ENCODE peak calls at places on chromosomes 16 and 17, in seven cellular contexts. S is left ventricle myocardium inferior; R is CD8-positive, alpha-beta T cell; D is stimulated activated CD8-positive, alpha-beta memory T cell treated with anti-CD3 and anti-CD28 coated beads, Interleukin-7, amount 100 ng/mL, for 1 hour; K is EH; U is bronchial epithelial cell; T is activated T-cell treated with anti-CD3 and anti-CD28 coated beads for 24 hours. A is an unnamed sample.

GRCh38 chr16:4372578-4373355 is 1.1 kb downstream of the VASN start:
- DNase-seq in R (no peak), S (peak), T (no peak), K (peak), D (no peak), U (no peak), A (no peak)

GRCh38 chr16:89153848-89154271 is 17.7 kb upstream of the CDH15 start:
- DNase-seq in U (no peak), D (no peak), S (no peak), R (no peak), K (no peak), T (no peak), A (no peak)

GRCh38 chr17:72119963-72120877 is 600 bp upstream of the SOX9 start:
- DNase-seq in D (no peak), U (peak), R (no peak), K (peak), S (peak), T (no peak), A (no peak)

GRCh38 chr17:7308625-7309433 is 1.4 kb downstream of the EIF5A start:
- DNase-seq in D (peak), K (peak), S (peak), T (peak), R (peak), U (peak), A (peak)

GRCh38 chr17:54899721-54900456 is 763 bp upstream of the TOM1L1 start:
- DNase-seq in U (no peak), S (no peak), K (peak), T (no peak), D (no peak), R (no peak), A (no peak)

GRCh38 chr17:4897785-4898184 is 1.6 kb upstream of the C17orf107 start:
- DNase-seq in S (no peak), R (no peak), T (no peak), K (no peak), U (no peak), D (no peak), A (no peak)

GRCh38 chr17:41307647-41308046 is 1.5 kb downstream of the KRTAP16-1 start:
- DNase-seq in K (peak), R (no peak), U (no peak), D (no peak), T (no peak), S (no peak), A (no peak)

GRCh38 chr17:80561541-80562114 is 17.0 kb downstream of the RPTOR start:
- DNase-seq in K (peak), U (no peak), R (no peak), T (no peak), S (no peak), D (no peak), A (no peak)

GRCh38 chr17:47735536-47736011 is 2.5 kb downstream of the TBX21 start:
- DNase-seq in D (no peak), T (no peak), U (no peak), R (no peak), S (no peak), K (no peak), A (no peak)

GRCh38 chr17:59641799-59642484 is 22.2 kb downstream of the CLTC start:
- DNase-seq in U (no peak), D (no peak), R (no peak), K (peak), T (no peak), S (no peak), A (no peak)

GRCh38 chr16:82835487-82836160 is 208.9 kb downstream of the CDH13 start:
- DNase-seq in R (no peak), S (no peak), T (no peak), D (no peak), U (peak), K (peak), A (no peak)

A was measured in dermis blood vessel endothelial cell.